ENCODE peak calls at places on chromosome 5, in six cellular contexts. One of them, this sample, is unnamed.

GRCh38 chr5:131587541-131587940 is 47.5 kb downstream of the RAPGEF6 start:
- DNase-seq in stimulated activated CD8-positive, alpha-beta memory T cell treated with anti-CD3 and anti-CD28 coated beads, Interleukin-12 subunit alpha, Interleukin-12 subunit beta, amount 100 ng/mL, for 1 hour: no peak
- DNase-seq in pons: no peak
- DNase-seq in mesenteric fat pad: no peak
- DNase-seq in NCI-H1417: no peak
- DNase-seq in body of pancreas: no peak
- DNase-seq in this sample: no peak

GRCh38 chr5:107567901-107568671 is 102.7 kb downstream of the EFNA5 start:
- DNase-seq in body of pancreas: no peak
- DNase-seq in pons: no peak
- DNase-seq in mesenteric fat pad: no peak
- DNase-seq in stimulated activated CD8-positive, alpha-beta memory T cell treated with anti-CD3 and anti-CD28 coated beads, Interleukin-12 subunit alpha, Interleukin-12 subunit beta, amount 100 ng/mL, for 1 hour: no peak
- DNase-seq in NCI-H1417: peak
- DNase-seq in this sample: no peak

GRCh38 chr5:27403248-27403882 is 365.0 kb upstream of the CDH9 start:
- DNase-seq in pons: no peak
- DNase-seq in NCI-H1417: no peak
- DNase-seq in body of pancreas: no peak
- DNase-seq in mesenteric fat pad: no peak
- DNase-seq in stimulated activated CD8-positive, alpha-beta memory T cell treated with anti-CD3 and anti-CD28 coated beads, Interleukin-12 subunit alpha, Interleukin-12 subunit beta, amount 100 ng/mL, for 1 hour: no peak
- DNase-seq in this sample: no peak

GRCh38 chr5:175853573-175854230 is 17.7 kb upstream of the CPLX2 start:
- DNase-seq in body of pancreas: peak
- DNase-seq in pons: no peak
- DNase-seq in mesenteric fat pad: no peak
- DNase-seq in stimulated activated CD8-positive, alpha-beta memory T cell treated with anti-CD3 and anti-CD28 coated beads, Interleukin-12 subunit alpha, Interleukin-12 subunit beta, amount 100 ng/mL, for 1 hour: no peak
- DNase-seq in NCI-H1417: no peak
- DNase-seq in this sample: no peak

GRCh38 chr5:4737868-4738267 is 402.3 kb upstream of the ADAMTS16 start:
- DNase-seq in NCI-H1417: no peak
- DNase-seq in pons: no peak
- DNase-seq in mesenteric fat pad: no peak
- DNase-seq in stimulated activated CD8-positive, alpha-beta memory T cell treated with anti-CD3 and anti-CD28 coated beads, Interleukin-12 subunit alpha, Interleukin-12 subunit beta, amount 100 ng/mL, for 1 hour: no peak
- DNase-seq in body of pancreas: no peak
- DNase-seq in this sample: no peak

GRCh38 chr5:1781107-1781506 is 18.5 kb downstream of the MRPL36 start:
- DNase-seq in pons: no peak
- DNase-seq in stimulated activated CD8-positive, alpha-beta memory T cell treated with anti-CD3 and anti-CD28 coated beads, Interleukin-12 subunit alpha, Interleukin-12 subunit beta, amount 100 ng/mL, for 1 hour: no peak
- DNase-seq in body of pancreas: no peak
- DNase-seq in NCI-H1417: no peak
- DNase-seq in mesenteric fat pad: no peak
- DNase-seq in this sample: no peak

GRCh38 chr5:74415695-74416102 is 224.8 kb downstream of the ENC1 start:
- DNase-seq in body of pancreas: no peak
- DNase-seq in NCI-H1417: peak
- DNase-seq in pons: no peak
- DNase-seq in stimulated activated CD8-positive, alpha-beta memory T cell treated with anti-CD3 and anti-CD28 coated beads, Interleukin-12 subunit alpha, Interleukin-12 subunit beta, amount 100 ng/mL, for 1 hour: no peak
- DNase-seq in mesenteric fat pad: no peak
- DNase-seq in this sample: no peak

GRCh38 chr5:23269981-23270380 is 237.4 kb upstream of the PRDM9 start:
- DNase-seq in NCI-H1417: no peak
- DNase-seq in mesenteric fat pad: no peak
- DNase-seq in pons: no peak
- DNase-seq in body of pancreas: no peak
- DNase-seq in stimulated activated CD8-positive, alpha-beta memory T cell treated with anti-CD3 and anti-CD28 coated beads, Interleukin-12 subunit alpha, Interleukin-12 subunit beta, amount 100 ng/mL, for 1 hour: no peak
- DNase-seq in this sample: no peak

GRCh38 chr5:10307206-10308148 is at the start of gene CMBL:
- DNase-seq in pons: no peak
- DNase-seq in NCI-H1417: peak
- DNase-seq in stimulated activated CD8-positive, alpha-beta memory T cell treated with anti-CD3 and anti-CD28 coated beads, Interleukin-12 subunit alpha, Interleukin-12 subunit beta, amount 100 ng/mL, for 1 hour: no peak
- DNase-seq in mesenteric fat pad: no peak
- DNase-seq in body of pancreas: peak
- DNase-seq in this sample: no peak

GRCh38 chr5:90474235-90475107 is at the start of the genes MBLAC2 and POLR3G:
- DNase-seq in NCI-H1417: peak
- DNase-seq in mesenteric fat pad: peak
- DNase-seq in pons: peak
- DNase-seq in body of pancreas: peak
- DNase-seq in stimulated activated CD8-positive, alpha-beta memory T cell treated with anti-CD3 and anti-CD28 coated beads, Interleukin-12 subunit alpha, Interleukin-12 subunit beta, amount 100 ng/mL, for 1 hour: peak
- DNase-seq in this sample: peak

GRCh38 chr5:132459031-132459982 is 31.3 kb downstream of the IRF1 start:
- DNase-seq in pons: no peak
- DNase-seq in NCI-H1417: no peak
- DNase-seq in mesenteric fat pad: peak
- DNase-seq in stimulated activated CD8-positive, alpha-beta memory T cell treated with anti-CD3 and anti-CD28 coated beads, Interleukin-12 subunit alpha, Interleukin-12 subunit beta, amount 100 ng/mL, for 1 hour: no peak
- DNase-seq in body of pancreas: peak
- DNase-seq in this sample: no peak

GRCh38 chr5:53114988-53115387 is 5.4 kb upstream of the MOCS2 start:
- DNase-seq in pons: no peak
- DNase-seq in body of pancreas: no peak
- DNase-seq in mesenteric fat pad: no peak
- DNase-seq in NCI-H1417: peak
- DNase-seq in stimulated activated CD8-positive, alpha-beta memory T cell treated with anti-CD3 and anti-CD28 coated beads, Interleukin-12 subunit alpha, Interleukin-12 subunit beta, amount 100 ng/mL, for 1 hour: no peak
- DNase-seq in this sample: no peak

GRCh38 chr5:91928751-91929521 is 545.8 kb upstream of the ARRDC3 start:
- DNase-seq in pons: peak
- DNase-seq in NCI-H1417: peak
- DNase-seq in body of pancreas: no peak
- DNase-seq in mesenteric fat pad: no peak
- DNase-seq in stimulated activated CD8-positive, alpha-beta memory T cell treated with anti-CD3 and anti-CD28 coated beads, Interleukin-12 subunit alpha, Interleukin-12 subunit beta, amount 100 ng/mL, for 1 hour: no peak
- DNase-seq in this sample: no peak

GRCh38 chr5:134145061-134145757 is 30.7 kb downstream of the TCF7 start:
- DNase-seq in mesenteric fat pad: peak
- DNase-seq in pons: no peak
- DNase-seq in stimulated activated CD8-positive, alpha-beta memory T cell treated with anti-CD3 and anti-CD28 coated beads, Interleukin-12 subunit alpha, Interleukin-12 subunit beta, amount 100 ng/mL, for 1 hour: no peak
- DNase-seq in body of pancreas: no peak
- DNase-seq in NCI-H1417: no peak
- DNase-seq in this sample: no peak

GRCh38 chr5:111367081-111367480 is 142.9 kb downstream of the CAMK4 start:
- DNase-seq in pons: no peak
- DNase-seq in NCI-H1417: peak
- DNase-seq in stimulated activated CD8-positive, alpha-beta memory T cell treated with anti-CD3 and anti-CD28 coated beads, Interleukin-12 subunit alpha, Interleukin-12 subunit beta, amount 100 ng/mL, for 1 hour: no peak
- DNase-seq in mesenteric fat pad: no peak
- DNase-seq in body of pancreas: no peak
- DNase-seq in this sample: no peak

GRCh38 chr5:173140769-173141168 is 3.6 kb upstream of the BNIP1 start:
- DNase-seq in pons: no peak
- DNase-seq in mesenteric fat pad: no peak
- DNase-seq in stimulated activated CD8-positive, alpha-beta memory T cell treated with anti-CD3 and anti-CD28 coated beads, Interleukin-12 subunit alpha, Interleukin-12 subunit beta, amount 100 ng/mL, for 1 hour: no peak
- DNase-seq in NCI-H1417: no peak
- DNase-seq in body of pancreas: no peak
- DNase-seq in this sample: no peak

GRCh38 chr5:52838306-52839015 is 50.7 kb downstream of the ITGA1 start:
- DNase-seq in stimulated activated CD8-positive, alpha-beta memory T cell treated with anti-CD3 and anti-CD28 coated beads, Interleukin-12 subunit alpha, Interleukin-12 subunit beta, amount 100 ng/mL, for 1 hour: no peak
- DNase-seq in mesenteric fat pad: no peak
- DNase-seq in NCI-H1417: no peak
- DNase-seq in pons: no peak
- DNase-seq in body of pancreas: no peak
- DNase-seq in this sample: no peak

GRCh38 chr5:39149966-39150365 is 69.4 kb downstream of the FYB1 start:
- DNase-seq in NCI-H1417: no peak
- DNase-seq in body of pancreas: no peak
- DNase-seq in pons: no peak
- DNase-seq in mesenteric fat pad: no peak
- DNase-seq in stimulated activated CD8-positive, alpha-beta memory T cell treated with anti-CD3 and anti-CD28 coated beads, Interleukin-12 subunit alpha, Interleukin-12 subunit beta, amount 100 ng/mL, for 1 hour: no peak
- DNase-seq in this sample: no peak

GRCh38 chr5:150411245-150411979 is 1.3 kb downstream of the CD74 start:
- DNase-seq in mesenteric fat pad: no peak
- DNase-seq in body of pancreas: peak
- DNase-seq in stimulated activated CD8-positive, alpha-beta memory T cell treated with anti-CD3 and anti-CD28 coated beads, Interleukin-12 subunit alpha, Interleukin-12 subunit beta, amount 100 ng/mL, for 1 hour: peak
- DNase-seq in NCI-H1417: no peak
- DNase-seq in pons: peak
- DNase-seq in this sample: peak

GRCh38 chr5:149956685-149957084 is 3.9 kb upstream of the SLC26A2 start:
- DNase-seq in mesenteric fat pad: no peak
- DNase-seq in NCI-H1417: no peak
- DNase-seq in body of pancreas: no peak
- DNase-seq in stimulated activated CD8-positive, alpha-beta memory T cell treated with anti-CD3 and anti-CD28 coated beads, Interleukin-12 subunit alpha, Interleukin-12 subunit beta, amount 100 ng/mL, for 1 hour: no peak
- DNase-seq in pons: no peak
- DNase-seq in this sample: no peak

GRCh38 chr5:30627945-30628344 is 565.5 kb upstream of the CDH6 start:
- DNase-seq in body of pancreas: no peak
- DNase-seq in pons: no peak
- DNase-seq in mesenteric fat pad: no peak
- DNase-seq in stimulated activated CD8-positive, alpha-beta memory T cell treated with anti-CD3 and anti-CD28 coated beads, Interleukin-12 subunit alpha, Interleukin-12 subunit beta, amount 100 ng/mL, for 1 hour: no peak
- DNase-seq in NCI-H1417: no peak
- DNase-seq in this sample: no peak

GRCh38 chr5:151966046-151966445 is 41.4 kb upstream of the GLRA1 start:
- DNase-seq in stimulated activated CD8-positive, alpha-beta memory T cell treated with anti-CD3 and anti-CD28 coated beads, Interleukin-12 subunit alpha, Interleukin-12 subunit beta, amount 100 ng/mL, for 1 hour: no peak
- DNase-seq in mesenteric fat pad: no peak
- DNase-seq in pons: no peak
- DNase-seq in NCI-H1417: no peak
- DNase-seq in body of pancreas: no peak
- DNase-seq in this sample: no peak

GRCh38 chr5:52648726-52649125 is 139.0 kb upstream of the ITGA1 start:
- DNase-seq in NCI-H1417: no peak
- DNase-seq in mesenteric fat pad: no peak
- DNase-seq in body of pancreas: no peak
- DNase-seq in pons: peak
- DNase-seq in stimulated activated CD8-positive, alpha-beta memory T cell treated with anti-CD3 and anti-CD28 coated beads, Interleukin-12 subunit alpha, Interleukin-12 subunit beta, amount 100 ng/mL, for 1 hour: no peak
- DNase-seq in this sample: no peak

This sample was measured in central memory CD4-positive, alpha-beta T cell.